ENCODE peak calls at places on chromosome 12, in seven cellular contexts. Q is HepG2, P is HCT116, L is H1, E is K562, B is GM12878, C is SK-N-SH. N is an unnamed sample.

GRCh38 chr12:124390442-124391116 is 95.7 kb downstream of the RFLNA start:
- DNase-seq in Q (no peak), P (peak; percentile 27), L (no peak), E (no peak), B (peak; percentile 23), C (no peak), N (no peak)

GRCh38 chr12:503111-503761 is 43.5 kb downstream of the B4GALNT3 start:
- DNase-seq in Q (no peak), P (peak; percentile 59), L (no peak), E (no peak), B (no peak), C (no peak), N (no peak)

GRCh38 chr12:10559241-10559640 is 53.6 kb downstream of the EIF2S3B start:
- DNase-seq in Q (no peak), P (no peak), L (no peak), E (no peak), B (no peak), C (no peak), N (no peak)

GRCh38 chr12:105322070-105322469 is 8.4 kb upstream of the C12orf75 start:
- DNase-seq in Q (no peak), P (no peak), L (no peak), E (no peak), B (no peak), C (no peak), N (no peak)

GRCh38 chr12:31578632-31579031 is 12.3 kb downstream of the DENND5B start:
- DNase-seq in Q (no peak), P (no peak), L (no peak), E (no peak), B (no peak), C (no peak), N (no peak)

GRCh38 chr12:49863946-49864816 is 21.3 kb upstream of the BCDIN3D start:
- DNase-seq in Q (no peak), P (no peak), L (no peak), E (no peak), B (no peak), C (no peak), N (no peak)

GRCh38 chr12:92539966-92540791 is 162.6 kb upstream of the PLEKHG7 start:
- DNase-seq in Q (no peak), P (no peak), L (peak; percentile 50), E (no peak), B (no peak), C (no peak), N (no peak)

GRCh38 chr12:19131020-19131431 is 1.5 kb downstream of the PLEKHA5 start:
- DNase-seq in Q (peak; percentile 41), P (peak; percentile 6), L (no peak), E (no peak), B (no peak), C (peak; percentile 35), N (peak; percentile 65)

GRCh38 chr12:67069451-67070306 is 199.5 kb upstream of the CAND1 start:
- DNase-seq in Q (peak; percentile 3), P (no peak), L (peak; percentile 79), E (peak; percentile 11), B (no peak), C (peak; percentile 64), N (peak; percentile 48)

GRCh38 chr12:12506541-12506940 is 56.1 kb downstream of the DUSP16 start:
- DNase-seq in Q (no peak), P (no peak), L (no peak), E (no peak), B (no peak), C (no peak), N (no peak)

GRCh38 chr12:3046441-3047200 is 30.6 kb upstream of the TSPAN9 start:
- DNase-seq in Q (no peak), P (no peak), L (peak; percentile 41), E (peak; percentile 1), B (no peak), C (no peak), N (no peak)

GRCh38 chr12:45989857-45990467 is 412 bp downstream of the SCAF11 start:
- DNase-seq in Q (peak; percentile 45), P (peak; percentile 19), L (peak; percentile 62), E (peak; percentile 36), B (no peak), C (peak; percentile 60), N (peak; percentile 6)

GRCh38 chr12:100190013-100190394 is 10.6 kb upstream of the ACTR6 start:
- DNase-seq in Q (no peak), P (no peak), L (no peak), E (no peak), B (no peak), C (no peak), N (no peak)

GRCh38 chr12:58777815-58778214 is 142.5 kb downstream of the LRIG3 start:
- DNase-seq in Q (no peak), P (no peak), L (no peak), E (no peak), B (no peak), C (no peak), N (no peak)

GRCh38 chr12:26936559-26937442 is 980 bp downstream of the INTS13 start:
- DNase-seq in Q (no peak), P (no peak), L (no peak), E (no peak), B (no peak), C (no peak), N (no peak)

GRCh38 chr12:124514996-124515932 is 52.1 kb downstream of the NCOR2 start:
- DNase-seq in Q (no peak), P (no peak), L (no peak), E (no peak), B (no peak), C (no peak), N (no peak)

GRCh38 chr12:24754690-24755638 is 193.9 kb downstream of the BCAT1 start:
- DNase-seq in Q (peak; percentile 94), P (no peak), L (no peak), E (no peak), B (no peak), C (no peak), N (no peak)

GRCh38 chr12:81075539-81075938 is 2.3 kb upstream of the ACSS3 start:
- DNase-seq in Q (no peak), P (no peak), L (no peak), E (no peak), B (no peak), C (no peak), N (no peak)

GRCh38 chr12:43318002-43318401 is 234.0 kb downstream of the ADAMTS20 start:
- DNase-seq in Q (no peak), P (no peak), L (no peak), E (no peak), B (no peak), C (no peak), N (no peak)

GRCh38 chr12:121170581-121171260 is 38.0 kb downstream of the P2RX7 start:
- DNase-seq in Q (no peak), P (no peak), L (no peak), E (no peak), B (no peak), C (no peak), N (no peak)

GRCh38 chr12:29072631-29073030 is 76.4 kb upstream of the FAR2 start:
- DNase-seq in Q (no peak), P (no peak), L (no peak), E (no peak), B (no peak), C (no peak), N (no peak)

GRCh38 chr12:45260481-45260824 is 44.6 kb downstream of the ANO6 start:
- DNase-seq in Q (no peak), P (no peak), L (no peak), E (no peak), B (no peak), C (no peak), N (no peak)

GRCh38 chr12:132435486-132436187 is 54.3 kb upstream of the FBRSL1 start:
- DNase-seq in Q (no peak), P (no peak), L (no peak), E (no peak), B (no peak), C (no peak), N (no peak)

GRCh38 chr12:132430838-132431826 is 58.8 kb upstream of the FBRSL1 start:
- DNase-seq in Q (no peak), P (no peak), L (no peak), E (no peak), B (no peak), C (no peak), N (no peak)

GRCh38 chr12:132433641-132434395 is 56.1 kb upstream of the FBRSL1 start:
- DNase-seq in Q (no peak), P (no peak), L (no peak), E (no peak), B (no peak), C (peak; percentile 51), N (no peak)

GRCh38 chr12:132432126-132432525 is 57.8 kb upstream of the FBRSL1 start:
- DNase-seq in Q (no peak), P (no peak), L (no peak), E (no peak), B (no peak), C (no peak), N (no peak)

DNA sequence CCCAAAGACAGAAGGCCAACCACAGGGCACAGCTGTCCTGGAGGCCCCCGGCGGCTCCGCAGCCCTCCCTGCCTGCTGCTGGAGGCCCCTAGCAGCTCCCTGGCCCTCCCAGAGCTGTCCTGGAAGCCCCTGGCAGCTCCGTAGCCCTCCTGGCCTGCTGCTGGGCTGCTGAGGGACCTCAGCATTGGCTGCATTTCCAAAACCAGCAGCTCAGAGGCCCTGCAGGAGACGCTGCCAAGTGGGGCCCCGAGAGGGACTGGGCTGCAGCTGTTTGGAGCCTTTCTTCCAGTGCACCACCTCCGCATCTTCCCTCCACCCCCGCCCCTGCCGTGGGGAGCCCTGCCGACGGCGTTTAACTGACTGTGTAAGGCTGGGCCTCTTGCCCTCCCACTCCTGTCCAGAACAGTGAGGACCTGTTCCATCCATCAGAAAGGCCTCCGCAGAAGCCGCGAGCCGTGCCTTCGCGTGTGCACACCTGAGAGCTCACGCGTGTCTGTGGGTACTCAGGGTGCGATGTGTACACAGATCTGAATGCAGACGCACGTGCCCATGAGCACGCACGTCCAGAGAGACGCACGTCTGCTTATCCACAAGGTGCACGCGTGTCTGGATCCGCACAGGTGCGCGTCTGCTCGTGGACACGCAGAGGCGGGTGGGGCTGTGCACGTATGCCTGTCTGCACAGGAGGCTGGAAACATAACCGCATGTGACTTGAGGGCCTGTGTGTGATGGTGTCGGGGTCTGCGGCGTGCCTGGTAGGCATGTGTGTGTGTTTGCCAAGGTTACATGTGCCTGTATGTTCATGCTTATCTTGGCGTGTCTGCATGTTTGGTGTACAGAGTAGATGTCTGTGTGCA is 57.0 kb upstream of the FBRSL1 start:
- DNase-seq in Q (no peak), P (no peak), L (no peak), E (no peak), B (no peak), C (no peak), N (no peak)
- TF ChIP-seq YY1 in Q (no peak), P (no peak), L (no peak), E (no peak), B (no peak), C (no peak), N (no peak)

GRCh38 chr12:52590021-52590420 is 11.2 kb downstream of the KRT72 start:
- DNase-seq in Q (no peak), P (no peak), L (no peak), E (no peak), B (no peak), C (no peak), N (no peak)
- H3K27me3 ChIP-seq in Q (peaks cover 18% of the 10 kb centered on the region), P (no peaks in the 10 kb centered on the region), L (no peaks in the 10 kb centered on the region), E (peaks cover 29% of the 10 kb centered on the region), B (no peaks in the 10 kb centered on the region), C (peaks cover 47% of the 10 kb centered on the region), N (no peaks in the 10 kb centered on the region)

GRCh38 chr12:115956236-115956635 is 321.3 kb downstream of the MED13L start:
- DNase-seq in Q (no peak), P (no peak), L (no peak), E (no peak), B (no peak), C (no peak), N (no peak)
- TF ChIP-seq YY1 in Q (no peak), P (no peak), L (no peak), E (no peak), B (no peak), C (no peak), N (no peak)

GRCh38 chr12:34346372-34347034 is 324.2 kb downstream of the ALG10 start:
- DNase-seq in Q (no peak), P (no peak), L (no peak), E (peak; percentile 56), B (no peak), C (no peak), N (no peak)
- H3K27me3 ChIP-seq in Q (peaks cover 44% of the 10 kb centered on the region), P (no peaks in the 10 kb centered on the region), L (no peaks in the 10 kb centered on the region), E (peaks cover 6% of the 10 kb centered on the region), B (no peaks in the 10 kb centered on the region), C (peaks cover 48% of the 10 kb centered on the region), N (peaks cover 100% of the 10 kb centered on the region)

N was measured in NT2/D1.